ENCODE peak calls at places on chromosomes 7 and 10, in nine cellular contexts. One of them, this sample, is unnamed.
A peak's percentile ranks its signal among the peaks of the same experiment; 100 is the strongest.

GRCh38 chr10:125261491-125262186 is 101.3 kb upstream of the CTBP2 start:
- DNase-seq in PC-9: no peak
- DNase-seq in endodermal cell: peak; percentile 39
- DNase-seq in AG10803: no peak
- DNase-seq in heart right ventricle: no peak
- DNase-seq in AG04449: no peak
- DNase-seq in A549: no peak
- DNase-seq in heart left ventricle: no peak
- DNase-seq in fibroblast of lung: no peak
- DNase-seq in this sample: no peak

GRCh38 chr7:142441074-142441403 is 183.2 kb upstream of the PRSS58 start:
- DNase-seq in AG10803: no peak
- DNase-seq in A549: no peak
- DNase-seq in PC-9: peak; percentile 93
- DNase-seq in AG04449: no peak
- DNase-seq in endodermal cell: no peak
- DNase-seq in heart right ventricle: no peak
- DNase-seq in fibroblast of lung: no peak
- DNase-seq in heart left ventricle: no peak
- DNase-seq in this sample: no peak

GRCh38 chr7:30470163-30470770 is 8.3 kb downstream of the NOD1 start:
- DNase-seq in AG10803: peak; percentile 63
- DNase-seq in endodermal cell: peak; percentile 48
- DNase-seq in AG04449: no peak
- DNase-seq in heart right ventricle: no peak
- DNase-seq in heart left ventricle: peak; percentile 82
- DNase-seq in fibroblast of lung: peak; percentile 83
- DNase-seq in PC-9: no peak
- DNase-seq in A549: no peak
- DNase-seq in this sample: no peak

GRCh38 chr7:128407751-128408708 is 1.8 kb downstream of the IMPDH1 start:
- DNase-seq in fibroblast of lung: no peak
- DNase-seq in heart right ventricle: no peak
- DNase-seq in heart left ventricle: no peak
- DNase-seq in AG04449: no peak
- DNase-seq in AG10803: no peak
- DNase-seq in PC-9: no peak
- DNase-seq in endodermal cell: no peak
- DNase-seq in A549: no peak
- DNase-seq in this sample: no peak

GRCh38 chr10:100803481-100803880 is 58.1 kb downstream of the PAX2 start:
- DNase-seq in fibroblast of lung: no peak
- DNase-seq in heart right ventricle: no peak
- DNase-seq in A549: no peak
- DNase-seq in AG10803: no peak
- DNase-seq in endodermal cell: peak; percentile 78
- DNase-seq in heart left ventricle: no peak
- DNase-seq in AG04449: no peak
- DNase-seq in PC-9: no peak
- DNase-seq in this sample: no peak

GRCh38 chr10:77602231-77602912 is 35.2 kb downstream of the KCNMA1 start:
- DNase-seq in heart left ventricle: no peak
- DNase-seq in heart right ventricle: no peak
- DNase-seq in A549: no peak
- DNase-seq in PC-9: no peak
- DNase-seq in AG10803: peak; percentile 28
- DNase-seq in endodermal cell: no peak
- DNase-seq in AG04449: no peak
- DNase-seq in fibroblast of lung: no peak
- DNase-seq in this sample: no peak

GRCh38 chr10:3902809-3903410 is 117.9 kb upstream of the KLF6 start:
- DNase-seq in fibroblast of lung: peak; percentile 77
- DNase-seq in A549: no peak
- DNase-seq in AG10803: peak; percentile 66
- DNase-seq in heart right ventricle: no peak
- DNase-seq in heart left ventricle: no peak
- DNase-seq in AG04449: no peak
- DNase-seq in PC-9: no peak
- DNase-seq in endodermal cell: no peak
- DNase-seq in this sample: no peak

GRCh38 chr7:31027161-31027965 is 24.7 kb upstream of the ADCYAP1R1 start:
- DNase-seq in heart left ventricle: peak; percentile 39
- DNase-seq in heart right ventricle: peak; percentile 32
- DNase-seq in AG04449: no peak
- DNase-seq in A549: no peak
- DNase-seq in endodermal cell: peak; percentile 85
- DNase-seq in AG10803: peak; percentile 3
- DNase-seq in PC-9: no peak
- DNase-seq in fibroblast of lung: peak; percentile 15
- DNase-seq in this sample: peak; percentile 2

GRCh38 chr7:100022621-100023020 is 7.2 kb downstream of the ZKSCAN1 start:
- DNase-seq in heart right ventricle: no peak
- DNase-seq in AG04449: no peak
- DNase-seq in PC-9: peak; percentile 87
- DNase-seq in heart left ventricle: no peak
- DNase-seq in AG10803: no peak
- DNase-seq in A549: no peak
- DNase-seq in endodermal cell: no peak
- DNase-seq in fibroblast of lung: no peak
- DNase-seq in this sample: no peak

GRCh38 chr10:43214071-43214955 is 52.6 kb downstream of the RASGEF1A start:
- DNase-seq in PC-9: no peak
- DNase-seq in heart right ventricle: no peak
- DNase-seq in fibroblast of lung: peak; percentile 59
- DNase-seq in A549: peak; percentile 25
- DNase-seq in endodermal cell: no peak
- DNase-seq in AG10803: peak; percentile 21
- DNase-seq in AG04449: no peak
- DNase-seq in heart left ventricle: no peak
- DNase-seq in this sample: peak; percentile 32

GRCh38 chr10:60461688-60462087 is 72.0 kb upstream of the ANK3 start:
- DNase-seq in A549: no peak
- DNase-seq in endodermal cell: no peak
- DNase-seq in PC-9: peak; percentile 21
- DNase-seq in fibroblast of lung: no peak
- DNase-seq in heart left ventricle: no peak
- DNase-seq in AG10803: no peak
- DNase-seq in AG04449: no peak
- DNase-seq in heart right ventricle: no peak
- DNase-seq in this sample: no peak

GRCh38 chr7:83410989-83411591 is 237.8 kb downstream of the SEMA3E start:
- DNase-seq in PC-9: peak; percentile 40
- DNase-seq in AG10803: peak; percentile 68
- DNase-seq in endodermal cell: peak; percentile 48
- DNase-seq in heart right ventricle: no peak
- DNase-seq in fibroblast of lung: peak; percentile 53
- DNase-seq in AG04449: peak; percentile 7
- DNase-seq in A549: peak; percentile 13
- DNase-seq in heart left ventricle: no peak
- DNase-seq in this sample: peak; percentile 15

DNA sequence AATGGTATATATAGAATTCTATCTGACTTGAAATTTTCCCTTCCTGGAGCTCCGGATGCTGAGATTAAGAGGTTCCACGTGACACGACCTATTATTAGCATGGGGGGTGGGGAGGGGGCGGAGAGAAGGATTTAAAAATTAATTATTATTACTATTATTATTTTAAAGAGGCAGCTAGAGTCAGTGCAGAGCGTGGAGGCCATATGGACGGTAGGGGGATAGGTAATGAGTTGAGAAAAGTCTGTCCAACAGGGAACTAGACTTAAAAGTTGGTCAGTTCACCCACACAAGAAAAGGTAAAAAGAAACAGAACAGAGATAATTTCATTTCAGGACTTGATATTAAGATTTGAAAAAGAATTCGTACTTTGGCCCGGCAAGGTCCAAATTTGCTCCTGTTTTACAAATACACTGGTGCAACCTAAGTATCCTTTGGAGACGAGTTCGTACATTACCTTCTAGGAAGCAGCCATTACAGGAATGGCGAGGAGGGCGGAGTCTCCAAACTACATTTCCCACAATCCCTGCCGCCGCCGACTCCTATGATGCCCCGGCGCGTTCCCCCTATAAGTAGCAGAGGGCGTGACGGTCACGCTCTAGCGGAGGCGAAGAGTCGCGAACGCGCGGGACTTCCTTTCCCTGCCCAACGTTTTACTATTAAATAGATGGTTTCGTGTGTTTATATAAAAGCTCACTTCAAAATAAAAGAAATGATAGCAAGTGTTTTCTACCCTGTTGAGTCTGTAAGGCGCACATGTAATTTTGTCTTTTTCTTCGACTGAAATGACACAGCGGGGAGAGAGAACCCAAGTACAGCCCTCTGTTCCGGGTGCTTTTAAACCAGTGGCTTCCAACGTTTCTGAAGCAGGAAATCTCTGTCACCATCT is at the start of gene SMIM30:
- DNase-seq in PC-9: peak; percentile 70
- DNase-seq in fibroblast of lung: peak; percentile 87
- DNase-seq in heart left ventricle: peak; percentile 95
- DNase-seq in heart right ventricle: peak; percentile 90
- DNase-seq in A549: peak; percentile 75
- DNase-seq in endodermal cell: peak; percentile 92
- DNase-seq in AG10803: peak; percentile 85
- DNase-seq in AG04449: peak; percentile 44
- DNase-seq in this sample: peak; percentile 62
- H3K4me3 ChIP-seq in PC-9: peak within 1 kb of the TSS; percentile 64
- H3K4me3 ChIP-seq in fibroblast of lung: peak within 1 kb of the TSS; percentile 84
- H3K4me3 ChIP-seq in heart left ventricle: peak within 1 kb of the TSS; percentile 64
- H3K4me3 ChIP-seq in heart right ventricle: peak within 1 kb of the TSS; percentile 36
- H3K4me3 ChIP-seq in A549: peak within 1 kb of the TSS; percentile 71
- H3K4me3 ChIP-seq in endodermal cell: peak within 1 kb of the TSS; percentile 98
- H3K4me3 ChIP-seq in AG10803: peak within 1 kb of the TSS; percentile 64
- H3K4me3 ChIP-seq in AG04449: peak within 1 kb of the TSS; percentile 67
- H3K4me3 ChIP-seq in this sample: peak within 1 kb of the TSS; percentile 76

GRCh38 chr10:44308935-44309334 is 76.0 kb downstream of the CXCL12 start:
- DNase-seq in PC-9: no peak
- DNase-seq in AG04449: no peak
- DNase-seq in heart left ventricle: no peak
- DNase-seq in endodermal cell: no peak
- DNase-seq in A549: no peak
- DNase-seq in heart right ventricle: no peak
- DNase-seq in fibroblast of lung: no peak
- DNase-seq in AG10803: no peak
- DNase-seq in this sample: no peak

GRCh38 chr10:44307691-44308090 is 77.2 kb downstream of the CXCL12 start:
- DNase-seq in heart left ventricle: no peak
- DNase-seq in PC-9: no peak
- DNase-seq in fibroblast of lung: no peak
- DNase-seq in AG04449: no peak
- DNase-seq in A549: no peak
- DNase-seq in AG10803: no peak
- DNase-seq in heart right ventricle: no peak
- DNase-seq in endodermal cell: no peak
- DNase-seq in this sample: no peak

GRCh38 chr10:44309939-44310761 is 74.7 kb downstream of the CXCL12 start:
- DNase-seq in endodermal cell: no peak
- DNase-seq in AG04449: no peak
- DNase-seq in fibroblast of lung: no peak
- DNase-seq in heart right ventricle: no peak
- DNase-seq in AG10803: no peak
- DNase-seq in PC-9: no peak
- DNase-seq in A549: no peak
- DNase-seq in heart left ventricle: no peak
- DNase-seq in this sample: no peak

GRCh38 chr10:44306147-44306710 is 78.7 kb downstream of the CXCL12 start:
- DNase-seq in endodermal cell: no peak
- DNase-seq in AG04449: peak; percentile 50
- DNase-seq in A549: no peak
- DNase-seq in heart left ventricle: no peak
- DNase-seq in heart right ventricle: no peak
- DNase-seq in PC-9: no peak
- DNase-seq in fibroblast of lung: peak; percentile 88
- DNase-seq in AG10803: peak; percentile 85
- DNase-seq in this sample: peak; percentile 34

GRCh38 chr10:44306762-44307161 is 78.1 kb downstream of the CXCL12 start:
- DNase-seq in fibroblast of lung: no peak
- DNase-seq in endodermal cell: peak; percentile 61
- DNase-seq in heart right ventricle: no peak
- DNase-seq in A549: no peak
- DNase-seq in PC-9: no peak
- DNase-seq in AG04449: no peak
- DNase-seq in heart left ventricle: no peak
- DNase-seq in AG10803: peak; percentile 12
- DNase-seq in this sample: no peak
- TF ChIP-seq CTCF in fibroblast of lung: peak; percentile 26
- TF ChIP-seq CTCF in endodermal cell: peak; percentile 72
- TF ChIP-seq CTCF in heart right ventricle: peak; percentile 25
- TF ChIP-seq CTCF in A549: peak; percentile 15
- TF ChIP-seq CTCF in PC-9: peak; percentile 26
- TF ChIP-seq CTCF in AG04449: no peak
- TF ChIP-seq CTCF in heart left ventricle: peak; percentile 35
- TF ChIP-seq CTCF in AG10803: peak; percentile 34
- TF ChIP-seq CTCF in this sample: peak; percentile 37

GRCh38 chr7:14902589-14902963 is at the start of gene DGKB:
- DNase-seq in heart right ventricle: peak; percentile 19
- DNase-seq in AG10803: peak; percentile 36
- DNase-seq in PC-9: no peak
- DNase-seq in AG04449: no peak
- DNase-seq in A549: no peak
- DNase-seq in endodermal cell: peak; percentile 71
- DNase-seq in fibroblast of lung: peak; percentile 41
- DNase-seq in heart left ventricle: peak; percentile 36
- DNase-seq in this sample: no peak
- H3K4me3 ChIP-seq in heart right ventricle: no peak within 1 kb of the TSS
- H3K4me3 ChIP-seq in AG10803: peak within 1 kb of the TSS; percentile 48
- H3K4me3 ChIP-seq in PC-9: no peak within 1 kb of the TSS
- H3K4me3 ChIP-seq in AG04449: peak within 1 kb of the TSS; percentile 47
- H3K4me3 ChIP-seq in A549: no peak within 1 kb of the TSS
- H3K4me3 ChIP-seq in endodermal cell: peak within 1 kb of the TSS; percentile 69
- H3K4me3 ChIP-seq in fibroblast of lung: no peak within 1 kb of the TSS
- H3K4me3 ChIP-seq in heart left ventricle: peak within 1 kb of the TSS; percentile 50
- H3K4me3 ChIP-seq in this sample: peak within 1 kb of the TSS; percentile 52

DNA sequence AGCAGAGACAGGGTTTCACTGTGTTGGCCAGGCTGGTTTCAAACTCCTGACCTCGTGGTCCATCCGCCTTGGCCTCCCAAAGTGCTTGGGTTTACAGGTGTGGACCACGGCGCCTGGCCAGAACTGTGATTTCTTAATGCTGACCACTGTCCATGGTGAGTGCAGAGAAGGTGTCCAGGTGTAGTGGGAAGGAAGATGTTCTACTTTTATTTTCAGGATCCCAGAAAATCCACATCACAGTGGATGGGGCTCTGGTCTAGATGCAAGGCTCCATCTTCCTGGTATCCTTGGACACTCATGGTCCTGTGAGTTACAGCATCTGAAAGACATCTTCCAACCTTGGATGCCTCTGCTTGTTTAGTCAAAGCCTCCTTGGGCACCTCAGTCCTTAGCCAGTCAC is 92.7 kb downstream of the CCDC3 start:
- DNase-seq in endodermal cell: no peak
- DNase-seq in heart right ventricle: no peak
- DNase-seq in fibroblast of lung: no peak
- DNase-seq in A549: no peak
- DNase-seq in AG04449: no peak
- DNase-seq in heart left ventricle: no peak
- DNase-seq in PC-9: no peak
- DNase-seq in AG10803: no peak
- DNase-seq in this sample: no peak
- TF ChIP-seq CTCF in endodermal cell: no peak
- TF ChIP-seq CTCF in heart right ventricle: no peak
- TF ChIP-seq CTCF in fibroblast of lung: no peak
- TF ChIP-seq CTCF in A549: no peak
- TF ChIP-seq CTCF in AG04449: no peak
- TF ChIP-seq CTCF in heart left ventricle: no peak
- TF ChIP-seq CTCF in PC-9: no peak
- TF ChIP-seq CTCF in AG10803: no peak
- TF ChIP-seq CTCF in this sample: no peak

This sample was measured in retinal pigment epithelial cell.